ENCODE peak calls at places on chromosomes 3 and 15, in five cellular contexts. R is AG09309; Y is thoracic aorta; H is gastrocnemius medialis; A is CD8-positive, alpha-beta T cell. X is an unnamed sample.

GRCh38 chr3:161275919-161276318 is 54.8 kb downstream of the NMD3 start:
- DNase-seq in R (no peak), Y (no peak), H (no peak), A (no peak), X (no peak)

GRCh38 chr3:150370982-150371381 is 37.1 kb upstream of the TSC22D2 start:
- DNase-seq in R (no peak), Y (no peak), H (no peak), A (no peak), X (no peak)

GRCh38 chr15:88918738-88919137 is 5.6 kb upstream of the MFGE8 start:
- DNase-seq in R (peak; percentile 99), Y (peak; percentile 75), H (peak; percentile 90), A (no peak), X (peak; percentile 84)

GRCh38 chr3:52819936-52820335 is 10.5 kb downstream of the ITIH4 start:
- DNase-seq in R (no peak), Y (no peak), H (no peak), A (no peak), X (no peak)

GRCh38 chr3:190319660-190320059 is 2.6 kb downstream of the CLDN1 start:
- DNase-seq in R (no peak), Y (no peak), H (no peak), A (no peak), X (no peak)

GRCh38 chr3:13040381-13041074 is 32.7 kb downstream of the IQSEC1 start:
- DNase-seq in R (no peak), Y (no peak), H (no peak), A (peak; percentile 39), X (no peak)

GRCh38 chr15:90716317-90716975 is 700 bp upstream of the BLM start:
- DNase-seq in R (no peak), Y (no peak), H (peak; percentile 7), A (no peak), X (no peak)

GRCh38 chr3:110307065-110307809 is 764.4 kb upstream of the NECTIN3 start:
- DNase-seq in R (no peak), Y (no peak), H (no peak), A (no peak), X (no peak)

GRCh38 chr15:98649621-98649995 is 1.3 kb downstream of the IGF1R start:
- DNase-seq in R (no peak), Y (no peak), H (peak; percentile 20), A (peak; percentile 21), X (peak; percentile 92)

GRCh38 chr15:77180757-77181156 is 109.8 kb upstream of the TSPAN3 start:
- DNase-seq in R (peak; percentile 20), Y (no peak), H (no peak), A (no peak), X (no peak)

GRCh38 chr3:44920081-44920480 is 45.7 kb downstream of the TGM4 start:
- DNase-seq in R (no peak), Y (no peak), H (no peak), A (no peak), X (no peak)

GRCh38 chr15:65370885-65371284 is 6.9 kb downstream of the IGDCC3 start:
- DNase-seq in R (no peak), Y (no peak), H (no peak), A (no peak), X (no peak)

GRCh38 chr3:142894493-142894892 is 5.6 kb upstream of the PCOLCE2 start:
- DNase-seq in R (no peak), Y (no peak), H (no peak), A (no peak), X (no peak)

GRCh38 chr3:143674100-143674968 is 173.9 kb downstream of the SLC9A9 start:
- DNase-seq in R (peak; percentile 29), Y (peak; percentile 22), H (peak; percentile 31), A (peak; percentile 70), X (peak; percentile 89)

GRCh38 chr3:71955549-71956373 is 170.8 kb upstream of the PROK2 start:
- DNase-seq in R (peak; percentile 48), Y (peak; percentile 41), H (peak; percentile 43), A (no peak), X (peak; percentile 89)
- TF ChIP-seq CTCF in R (peak; percentile 87), Y (peak; percentile 71), H (peak; percentile 67), A (no peak), X (no peak)

GRCh38 chr3:15331606-15332404 is 581 bp downstream of the SH3BP5 start:
- DNase-seq in R (no peak), Y (no peak), H (no peak), A (peak; percentile 11), X (no peak)

GRCh38 chr3:15333957-15334263 is 1.5 kb upstream of the SH3BP5 start:
- DNase-seq in R (no peak), Y (no peak), H (no peak), A (no peak), X (no peak)

GRCh38 chr3:15332405-15333098 is at the start of gene SH3BP5:
- DNase-seq in R (no peak), Y (no peak), H (peak; percentile 52), A (peak; percentile 64), X (peak; percentile 95)

GRCh38 chr3:15331072-15331605 is 1.2 kb downstream of the SH3BP5 start:
- DNase-seq in R (no peak), Y (no peak), H (no peak), A (no peak), X (no peak)

GRCh38 chr3:15333099-15333956 is 942 bp upstream of the SH3BP5 start:
- DNase-seq in R (no peak), Y (no peak), H (no peak), A (no peak), X (no peak)
- H3K4me3 ChIP-seq in R (no peak overlapping the region), Y (peak overlapping the region; percentile 95), H (peak overlapping the region; percentile 92), A (peak overlapping the region; percentile 97), X (no peak overlapping the region)

GRCh38 chr3:75082845-75083244 is 468.4 kb upstream of the CNTN3 start:
- DNase-seq in R (no peak), Y (no peak), H (no peak), A (no peak), X (no peak)
- TF ChIP-seq CTCF in R (no peak), Y (no peak), H (no peak), A (no peak), X (no peak)

GRCh38 chr3:147514366-147514765 is 105.2 kb downstream of the ZIC1 start:
- DNase-seq in R (no peak), Y (no peak), H (no peak), A (no peak), X (no peak)
- H3K4me3 ChIP-seq in R (no peak overlapping the region), Y (no peak overlapping the region), H (no peak overlapping the region), A (no peak overlapping the region), X (no peak overlapping the region)

GRCh38 chr3:196237203-196237602 is 20.9 kb downstream of the SLC51A start:
- DNase-seq in R (no peak), Y (no peak), H (no peak), A (no peak), X (no peak)

GRCh38 chr3:196238612-196239190 is 22.4 kb downstream of the SLC51A start:
- DNase-seq in R (no peak), Y (no peak), H (no peak), A (no peak), X (no peak)

GRCh38 chr3:196240424-196240823 is 24.1 kb downstream of the SLC51A start:
- DNase-seq in R (no peak), Y (no peak), H (no peak), A (no peak), X (no peak)

GRCh38 chr3:196246612-196247308 is 30.4 kb downstream of the SLC51A start:
- DNase-seq in R (peak; percentile 98), Y (no peak), H (no peak), A (no peak), X (no peak)

DNA sequence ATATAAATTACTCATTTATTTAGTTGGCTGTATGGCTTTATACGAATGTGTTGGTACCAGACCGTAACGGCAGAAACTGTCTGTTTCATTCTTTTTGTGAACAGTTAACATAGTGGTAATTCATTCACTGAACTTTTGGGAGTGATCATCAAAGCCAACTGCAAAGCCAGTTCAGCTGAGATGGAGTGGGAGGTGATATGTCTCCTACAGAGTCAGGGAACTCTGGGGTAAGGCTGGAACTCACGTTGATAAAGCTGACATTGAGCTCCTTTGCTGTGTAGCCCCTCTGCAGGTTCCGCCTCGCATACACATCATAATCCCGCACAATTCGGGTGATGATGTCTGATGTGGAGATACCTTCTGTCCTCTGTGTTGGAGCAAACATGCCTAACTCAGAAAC is 25.4 kb downstream of the SLC51A start:
- DNase-seq in R (no peak), Y (no peak), H (no peak), A (no peak), X (no peak)
- TF ChIP-seq CTCF in R (no peak), Y (no peak), H (no peak), A (no peak), X (no peak)

GRCh38 chr15:68786753-68787152 is 33.9 kb downstream of the ANP32A start:
- DNase-seq in R (no peak), Y (no peak), H (no peak), A (no peak), X (no peak)

GRCh38 chr15:68789041-68789920 is 31.4 kb downstream of the ANP32A start:
- DNase-seq in R (no peak), Y (no peak), H (no peak), A (no peak), X (no peak)

GRCh38 chr15:68787609-68788264 is 33.0 kb downstream of the ANP32A start:
- DNase-seq in R (no peak), Y (no peak), H (no peak), A (no peak), X (no peak)

GRCh38 chr15:68789921-68790575 is 30.6 kb downstream of the ANP32A start:
- DNase-seq in R (peak; percentile 37), Y (no peak), H (no peak), A (no peak), X (no peak)

GRCh38 chr15:68788265-68788624 is 32.5 kb downstream of the ANP32A start:
- DNase-seq in R (no peak), Y (no peak), H (no peak), A (no peak), X (no peak)
- H3K4me3 ChIP-seq in R (no peak overlapping the region), Y (no peak overlapping the region), H (no peak overlapping the region), A (no peak overlapping the region), X (no peak overlapping the region)

X was measured in lower leg skin.